ENCODE peak calls at places on chromosomes 13 and 19, in six cellular contexts. D is IMR-90, A is H1, I is H9, W is neuronal stem cell, E is trophoblast cell. U is an unnamed sample.
A peak's percentile ranks its signal among the peaks of the same experiment; 100 is the strongest.

GRCh38 chr13:30692108-30692507 is 43.2 kb upstream of the ALOX5AP start:
- DNase-seq in W (no peak), E (no peak), I (no peak), A (no peak), D (no peak), U (no peak)

GRCh38 chr13:32905864-32906180 is 110.4 kb upstream of the KL start:
- DNase-seq in E (no peak), I (no peak), W (no peak), A (no peak), D (peak; percentile 19), U (no peak)

GRCh38 chr19:3658004-3658822 is 31.6 kb upstream of the CACTIN start:
- DNase-seq in I (no peak), A (no peak), D (no peak), E (no peak), W (no peak), U (no peak)

GRCh38 chr19:23774156-23774971 is 15.7 kb upstream of the ZNF681 start:
- DNase-seq in E (peak; percentile 41), W (no peak), D (no peak), A (no peak), I (no peak), U (peak; percentile 34)

GRCh38 chr13:94065741-94066140 is 413.7 kb downstream of the DCT start:
- DNase-seq in I (no peak), E (no peak), A (no peak), W (no peak), D (peak; percentile 78), U (peak; percentile 32)

GRCh38 chr13:110726726-110727125 is 13.2 kb downstream of the ING1 start:
- DNase-seq in A (no peak), I (no peak), W (no peak), E (no peak), D (no peak), U (no peak)

GRCh38 chr19:18153555-18154134 is 682 bp downstream of the PIK3R2 start:
- DNase-seq in I (no peak), W (no peak), E (no peak), A (no peak), D (no peak), U (no peak)

GRCh38 chr19:27762933-27763332 is 1450.0 kb downstream of the UQCRFS1 start:
- DNase-seq in A (no peak), D (no peak), I (no peak), E (no peak), W (no peak), U (no peak)

GRCh38 chr13:24680258-24680920 is at the start of gene ATP12A:
- DNase-seq in A (no peak), E (no peak), D (no peak), W (peak; percentile 46), I (peak; percentile 84), U (no peak)

GRCh38 chr19:18122860-18123795 is 25.6 kb downstream of the MAST3 start:
- DNase-seq in I (no peak), W (no peak), A (no peak), D (no peak), E (no peak), U (no peak)

GRCh38 chr13:23432589-23432988 is 913 bp downstream of the SACS start:
- DNase-seq in A (no peak), I (no peak), W (no peak), D (peak; percentile 5), E (no peak), U (no peak)
- H2AFZ ChIP-seq in A (no peak overlapping the region), I (no peak overlapping the region), W (peak overlapping the region; percentile 25), D (no peak overlapping the region), E (no peak overlapping the region), U (no peak overlapping the region)

GRCh38 chr19:14559916-14560775 is 11.7 kb downstream of the NDUFB7 start:
- DNase-seq in W (no peak), A (no peak), D (no peak), E (no peak), I (peak; percentile 30), U (no peak)
- H2AK5ac ChIP-seq in W (peak overlapping the region; percentile 56), A (peak overlapping the region; percentile 39), D (no peak overlapping the region), E (no peak overlapping the region), I (no peak overlapping the region), U (peak overlapping the region; percentile 91)

GRCh38 chr13:22589880-22590279 is 590.9 kb upstream of the SGCG start:
- DNase-seq in W (no peak), D (no peak), E (no peak), A (no peak), I (no peak), U (no peak)
- H3K9ac ChIP-seq in W (no peak overlapping the region), D (no peak overlapping the region), E (no peak overlapping the region), A (no peak overlapping the region), I (no peak overlapping the region), U (no peak overlapping the region)

GRCh38 chr13:80558074-80558473 is 217.1 kb upstream of the SPRY2 start:
- DNase-seq in W (no peak), E (no peak), A (no peak), I (no peak), D (no peak), U (peak; percentile 15)

GRCh38 chr13:80562423-80562822 is 221.5 kb upstream of the SPRY2 start:
- DNase-seq in E (no peak), A (no peak), D (no peak), I (no peak), W (no peak), U (no peak)

GRCh38 chr13:80563451-80563850 is 222.5 kb upstream of the SPRY2 start:
- DNase-seq in A (no peak), E (no peak), I (no peak), W (no peak), D (no peak), U (no peak)
- H2AFZ ChIP-seq in A (no peak overlapping the region), E (no peak overlapping the region), I (no peak overlapping the region), W (no peak overlapping the region), D (no peak overlapping the region), U (no peak overlapping the region)

GRCh38 chr19:36213793-36214387 is 575 bp downstream of the ZNF565 start:
- DNase-seq in A (no peak), I (no peak), E (no peak), W (peak; percentile 1), D (peak; percentile 45), U (no peak)
- H2AK5ac ChIP-seq in A (peak overlapping the region; percentile 98), I (no peak overlapping the region), E (peak overlapping the region; percentile 18), W (peak overlapping the region; percentile 9), D (peak overlapping the region; percentile 87), U (peak overlapping the region; percentile 4)

U was measured in mesenchymal stem cell.